ENCODE peak calls at places on chromosomes 3 and 15, in nine cellular contexts. O, N, E, S, H, B, Q, C and A are unnamed samples.

GRCh38 chr15:57424628-57425405 is 48.5 kb downstream of the CGNL1 start:
- DNase-seq in N (no peak), C (no peak), E (no peak), H (no peak), S (no peak), O (no peak), Q (no peak), B (no peak), A (no peak)

GRCh38 chr3:142500211-142500610 is 52.4 kb upstream of the XRN1 start:
- DNase-seq in H (no peak), Q (no peak), S (no peak), N (no peak), B (no peak), O (no peak), C (no peak), E (no peak), A (no peak)

GRCh38 chr3:192986399-192986798 is 68.7 kb upstream of the MB21D2 start:
- DNase-seq in E (peak; percentile 71), C (no peak), N (no peak), H (no peak), B (no peak), S (no peak), O (peak; percentile 55), Q (no peak), A (no peak)

GRCh38 chr3:49279376-49279775 is 2.3 kb upstream of the C3orf62 start:
- DNase-seq in O (peak; percentile 28), E (no peak), B (no peak), C (no peak), N (no peak), S (no peak), Q (no peak), H (no peak), A (no peak)

GRCh38 chr15:66023322-66023972 is 154.2 kb downstream of the RAB11A start:
- DNase-seq in O (no peak), C (no peak), E (no peak), H (no peak), S (no peak), B (no peak), Q (no peak), N (peak; percentile 28), A (no peak)

GRCh38 chr3:52469001-52469400 is 13.6 kb downstream of the NISCH start:
- DNase-seq in H (no peak), B (no peak), N (no peak), Q (no peak), S (no peak), O (no peak), C (no peak), E (no peak), A (no peak)

GRCh38 chr15:51227967-51228783 is 110.2 kb downstream of the CYP19A1 start:
- DNase-seq in N (no peak), S (peak; percentile 43), C (no peak), Q (no peak), H (no peak), E (peak; percentile 94), B (no peak), O (peak; percentile 96), A (no peak)

GRCh38 chr3:146334151-146334550 is 83.2 kb upstream of the PLSCR4 start:
- DNase-seq in E (no peak), C (no peak), H (no peak), N (no peak), Q (no peak), O (peak; percentile 23), S (no peak), B (no peak), A (no peak)

GRCh38 chr15:62068071-62068786 is 1.5 kb downstream of the C2CD4A start:
- DNase-seq in E (peak; percentile 60), Q (peak; percentile 21), O (peak; percentile 72), B (peak; percentile 62), S (no peak), C (peak; percentile 17), H (peak; percentile 30), N (peak; percentile 80), A (no peak)

GRCh38 chr15:41940441-41940857 is 31.9 kb downstream of the EHD4 start:
- DNase-seq in E (no peak), H (no peak), Q (no peak), N (no peak), C (peak; percentile 17), B (peak; percentile 59), S (peak; percentile 32), O (peak; percentile 89), A (peak; percentile 17)

GRCh38 chr3:13567684-13568514 is 19.0 kb downstream of the FBLN2 start:
- DNase-seq in N (no peak), B (peak; percentile 3), H (no peak), C (no peak), Q (no peak), S (no peak), E (no peak), O (no peak), A (no peak)